ENCODE peak calls at places on chromosome 15, in seven cellular contexts. A is M059J, Q is AG08396, H is BJ, G is NCI-H1417, S is GM12865, M is Kasumi-1. X is an unnamed sample.

GRCh38 chr15:63708141-63708772 is 111.1 kb downstream of the FBXL22 start:
- DNase-seq in A (no peak), S (no peak), H (no peak), G (no peak), M (no peak), Q (no peak), X (no peak)

GRCh38 chr15:38768970-38769369 is 204.4 kb upstream of the RASGRP1 start:
- DNase-seq in A (peak; percentile 29), M (no peak), G (no peak), Q (peak; percentile 51), H (no peak), S (peak; percentile 4), X (no peak)

GRCh38 chr15:29018983-29019875 is 133.5 kb downstream of the APBA2 start:
- DNase-seq in Q (no peak), H (no peak), A (no peak), G (no peak), S (no peak), M (no peak), X (no peak)

GRCh38 chr15:98823012-98823458 is 174.7 kb downstream of the IGF1R start:
- DNase-seq in H (peak; percentile 54), S (no peak), M (peak; percentile 59), G (peak; percentile 84), Q (peak; percentile 79), A (peak; percentile 87), X (no peak)

GRCh38 chr15:76199106-76200082 is 111.9 kb downstream of the ETFA start:
- DNase-seq in M (no peak), S (no peak), G (no peak), Q (peak; percentile 82), H (no peak), A (peak; percentile 87), X (no peak)

GRCh38 chr15:41417812-41418211 is 917 bp downstream of the RTF1 start:
- DNase-seq in G (no peak), S (no peak), A (no peak), M (peak; percentile 9), Q (peak; percentile 37), H (no peak), X (no peak)

GRCh38 chr15:81531141-81531592 is 157.2 kb upstream of the TMC3 start:
- DNase-seq in G (no peak), M (no peak), H (no peak), Q (no peak), A (peak; percentile 4), S (no peak), X (no peak)

GRCh38 chr15:65920825-65921309 is 51.6 kb downstream of the RAB11A start:
- DNase-seq in A (no peak), Q (no peak), H (no peak), S (peak; percentile 83), G (no peak), M (no peak), X (no peak)

GRCh38 chr15:69386284-69386683 is 27.9 kb upstream of the KIF23 start:
- DNase-seq in Q (no peak), S (no peak), M (no peak), H (no peak), G (no peak), A (no peak), X (no peak)

GRCh38 chr15:34358367-34358766 is 8.6 kb downstream of the LPCAT4 start:
- DNase-seq in A (no peak), M (no peak), S (no peak), H (no peak), Q (peak; percentile 27), G (no peak), X (no peak)

GRCh38 chr15:42157981-42158765 is 1.7 kb upstream of the PLA2G4F start:
- DNase-seq in M (no peak), S (no peak), G (no peak), H (peak; percentile 4), A (peak; percentile 77), Q (peak; percentile 70), X (no peak)

GRCh38 chr15:79897380-79897678 is 515 bp upstream of the MTHFS start:
- DNase-seq in S (no peak), Q (no peak), G (no peak), H (no peak), M (no peak), A (no peak), X (no peak)

GRCh38 chr15:96327155-96327741 is 3.3 kb upstream of the NR2F2 start:
- DNase-seq in Q (peak; percentile 68), H (peak; percentile 72), M (peak; percentile 96), G (peak; percentile 85), A (peak; percentile 89), S (peak; percentile 55), X (peak; percentile 49)

GRCh38 chr15:88920186-88920891 is 7.2 kb upstream of the MFGE8 start:
- DNase-seq in Q (no peak), A (peak; percentile 60), G (no peak), M (no peak), H (no peak), S (no peak), X (no peak)

GRCh38 chr15:38069001-38069400 is 134.6 kb downstream of the TMCO5A start:
- DNase-seq in H (no peak), S (peak; percentile 84), G (no peak), M (peak; percentile 72), A (peak; percentile 60), Q (peak; percentile 69), X (no peak)

GRCh38 chr15:89141885-89142284 is 53.6 kb downstream of the ABHD2 start:
- DNase-seq in A (peak; percentile 29), H (no peak), S (no peak), G (no peak), Q (no peak), M (no peak), X (no peak)

GRCh38 chr15:51736646-51737537 is 563 bp downstream of the LYSMD2 start:
- DNase-seq in Q (peak; percentile 47), A (peak; percentile 45), H (no peak), M (no peak), G (peak; percentile 56), S (peak; percentile 77), X (no peak)

GRCh38 chr15:63057454-63058335 is 15.1 kb downstream of the TPM1 start:
- DNase-seq in H (no peak), G (no peak), A (peak; percentile 29), M (no peak), S (no peak), Q (no peak), X (no peak)

GRCh38 chr15:46213551-46213950 is 578.7 kb downstream of the SQOR start:
- DNase-seq in S (no peak), Q (no peak), A (no peak), G (no peak), H (no peak), M (no peak), X (no peak)

GRCh38 chr15:77282333-77282732 is 137.6 kb downstream of the PEAK1 start:
- DNase-seq in M (no peak), A (peak; percentile 49), G (no peak), Q (peak; percentile 58), H (peak; percentile 91), S (no peak), X (no peak)

GRCh38 chr15:70424937-70425411 is 327.3 kb upstream of the TLE3 start:
- DNase-seq in G (no peak), M (no peak), H (no peak), A (no peak), S (no peak), Q (no peak), X (no peak)

GRCh38 chr15:23038741-23039150 is 623 bp downstream of the TUBGCP5 start:
- DNase-seq in S (no peak), Q (peak; percentile 59), H (no peak), G (no peak), A (peak; percentile 63), M (peak; percentile 14), X (no peak)

GRCh38 chr15:43274136-43274535 is 7.4 kb upstream of the TGM5 start:
- DNase-seq in S (no peak), G (no peak), Q (no peak), A (peak; percentile 72), M (no peak), H (no peak), X (no peak)

GRCh38 chr15:88255109-88255495 is 1.4 kb downstream of the NTRK3 start:
- DNase-seq in M (no peak), G (no peak), A (no peak), S (no peak), Q (no peak), H (no peak), X (no peak)

GRCh38 chr15:35260961-35261360 is 175.9 kb upstream of the NANOGP8 start:
- DNase-seq in M (no peak), A (no peak), G (no peak), S (no peak), H (no peak), Q (no peak), X (no peak)

GRCh38 chr15:52383100-52383588 is 87.5 kb upstream of the MYO5C start:
- DNase-seq in G (no peak), M (no peak), Q (no peak), H (no peak), A (no peak), S (peak; percentile 80), X (no peak)